ENCODE peak calls at places on chromosome 2, in seven cellular contexts. One of them, this sample, is unnamed. For H3K27me3 and H3K9me3, the result is how much of the 10 kb centered on the place peaks cover.

GRCh38 chr2:189222440-189222839 is 42.9 kb upstream of the COL5A2 start:
- DNase-seq in heart left ventricle: no peak
- DNase-seq in Peyer's patch: peak
- DNase-seq in spleen: no peak
- DNase-seq in GM12878: no peak
- DNase-seq in HCT116: no peak
- DNase-seq in prostate gland: no peak
- DNase-seq in this sample: peak

GRCh38 chr2:20532634-20533437 is 86.0 kb downstream of the RHOB start:
- DNase-seq in spleen: peak
- DNase-seq in Peyer's patch: no peak
- DNase-seq in prostate gland: no peak
- DNase-seq in GM12878: no peak
- DNase-seq in HCT116: no peak
- DNase-seq in heart left ventricle: no peak
- DNase-seq in this sample: no peak

GRCh38 chr2:97736608-97737330 is 23.4 kb downstream of the ZAP70 start:
- DNase-seq in heart left ventricle: no peak
- DNase-seq in prostate gland: no peak
- DNase-seq in HCT116: no peak
- DNase-seq in Peyer's patch: peak
- DNase-seq in spleen: peak
- DNase-seq in GM12878: no peak
- DNase-seq in this sample: no peak

GRCh38 chr2:129929321-129930290 is 49.9 kb upstream of the RAB6C start:
- DNase-seq in prostate gland: no peak
- DNase-seq in Peyer's patch: no peak
- DNase-seq in HCT116: no peak
- DNase-seq in GM12878: no peak
- DNase-seq in heart left ventricle: peak
- DNase-seq in spleen: no peak
- DNase-seq in this sample: no peak

GRCh38 chr2:157980020-157980419 is 103.9 kb upstream of the ACVR1 start:
- DNase-seq in GM12878: no peak
- DNase-seq in heart left ventricle: no peak
- DNase-seq in prostate gland: no peak
- DNase-seq in spleen: no peak
- DNase-seq in Peyer's patch: no peak
- DNase-seq in HCT116: no peak
- DNase-seq in this sample: no peak

GRCh38 chr2:77977486-77978063 is 455.4 kb upstream of the LRRTM4 start:
- DNase-seq in HCT116: no peak
- DNase-seq in Peyer's patch: no peak
- DNase-seq in prostate gland: no peak
- DNase-seq in spleen: no peak
- DNase-seq in GM12878: no peak
- DNase-seq in heart left ventricle: no peak
- DNase-seq in this sample: no peak

GRCh38 chr2:121186261-121186660 is 98.7 kb downstream of the TFCP2L1 start:
- DNase-seq in heart left ventricle: no peak
- DNase-seq in Peyer's patch: no peak
- DNase-seq in prostate gland: no peak
- DNase-seq in spleen: no peak
- DNase-seq in HCT116: no peak
- DNase-seq in GM12878: no peak
- DNase-seq in this sample: no peak

GRCh38 chr2:96859338-96859649 is 1.5 kb upstream of the ANKRD39 start:
- DNase-seq in spleen: peak
- DNase-seq in heart left ventricle: peak
- DNase-seq in HCT116: no peak
- DNase-seq in Peyer's patch: peak
- DNase-seq in prostate gland: no peak
- DNase-seq in GM12878: no peak
- DNase-seq in this sample: peak

GRCh38 chr2:98480598-98480997 is 35.9 kb downstream of the INPP4A start:
- DNase-seq in prostate gland: no peak
- DNase-seq in spleen: peak
- DNase-seq in HCT116: no peak
- DNase-seq in heart left ventricle: no peak
- DNase-seq in GM12878: no peak
- DNase-seq in Peyer's patch: no peak
- DNase-seq in this sample: no peak

GRCh38 chr2:122635649-122636496 is 880.4 kb downstream of the TSN start:
- DNase-seq in spleen: no peak
- DNase-seq in Peyer's patch: no peak
- DNase-seq in GM12878: no peak
- DNase-seq in prostate gland: no peak
- DNase-seq in HCT116: no peak
- DNase-seq in heart left ventricle: no peak
- DNase-seq in this sample: no peak

GRCh38 chr2:169069341-169069740 is at the start of gene DHRS9:
- DNase-seq in heart left ventricle: no peak
- DNase-seq in GM12878: no peak
- DNase-seq in spleen: peak
- DNase-seq in Peyer's patch: no peak
- DNase-seq in HCT116: peak
- DNase-seq in prostate gland: no peak
- DNase-seq in this sample: no peak

GRCh38 chr2:191612496-191612895 is 65.4 kb upstream of the NABP1 start:
- DNase-seq in GM12878: no peak
- DNase-seq in HCT116: no peak
- DNase-seq in spleen: no peak
- DNase-seq in heart left ventricle: no peak
- DNase-seq in prostate gland: no peak
- DNase-seq in Peyer's patch: no peak
- DNase-seq in this sample: no peak

GRCh38 chr2:217930783-217931563 is 71.8 kb downstream of the TNS1 start:
- DNase-seq in Peyer's patch: no peak
- DNase-seq in heart left ventricle: no peak
- DNase-seq in GM12878: no peak
- DNase-seq in prostate gland: no peak
- DNase-seq in spleen: no peak
- DNase-seq in HCT116: no peak
- DNase-seq in this sample: peak

GRCh38 chr2:152134488-152135280 is 35.8 kb upstream of the CACNB4 start:
- DNase-seq in spleen: no peak
- DNase-seq in Peyer's patch: no peak
- DNase-seq in HCT116: no peak
- DNase-seq in prostate gland: no peak
- DNase-seq in heart left ventricle: no peak
- DNase-seq in GM12878: peak
- DNase-seq in this sample: no peak

GRCh38 chr2:44796771-44797170 is 144.7 kb upstream of the SIX3 start:
- DNase-seq in Peyer's patch: no peak
- DNase-seq in heart left ventricle: no peak
- DNase-seq in spleen: no peak
- DNase-seq in HCT116: no peak
- DNase-seq in prostate gland: no peak
- DNase-seq in GM12878: no peak
- DNase-seq in this sample: no peak

GRCh38 chr2:44799105-44799504 is 142.4 kb upstream of the SIX3 start:
- DNase-seq in heart left ventricle: no peak
- DNase-seq in Peyer's patch: no peak
- DNase-seq in GM12878: no peak
- DNase-seq in HCT116: no peak
- DNase-seq in prostate gland: no peak
- DNase-seq in spleen: no peak
- DNase-seq in this sample: no peak

GRCh38 chr2:44799754-44800153 is 141.7 kb upstream of the SIX3 start:
- DNase-seq in HCT116: no peak
- DNase-seq in Peyer's patch: no peak
- DNase-seq in heart left ventricle: no peak
- DNase-seq in prostate gland: no peak
- DNase-seq in GM12878: no peak
- DNase-seq in spleen: no peak
- DNase-seq in this sample: no peak

GRCh38 chr2:44801289-44801675 is 140.2 kb upstream of the SIX3 start:
- DNase-seq in prostate gland: no peak
- DNase-seq in spleen: no peak
- DNase-seq in Peyer's patch: no peak
- DNase-seq in GM12878: no peak
- DNase-seq in heart left ventricle: no peak
- DNase-seq in HCT116: no peak
- DNase-seq in this sample: no peak

GRCh38 chr2:44798139-44798659 is 143.3 kb upstream of the SIX3 start:
- DNase-seq in Peyer's patch: no peak
- DNase-seq in GM12878: no peak
- DNase-seq in heart left ventricle: no peak
- DNase-seq in spleen: no peak
- DNase-seq in prostate gland: no peak
- DNase-seq in HCT116: no peak
- DNase-seq in this sample: no peak
- H3K27me3 ChIP-seq in Peyer's patch: under half
- H3K27me3 ChIP-seq in GM12878: under half
- H3K27me3 ChIP-seq in heart left ventricle: under half
- H3K27me3 ChIP-seq in spleen: half or more
- H3K27me3 ChIP-seq in prostate gland: under half
- H3K27me3 ChIP-seq in HCT116: under half
- H3K27me3 ChIP-seq in this sample: under half

GRCh38 chr2:95240091-95240490 is 32.8 kb downstream of the ZNF892 start:
- DNase-seq in HCT116: no peak
- DNase-seq in Peyer's patch: no peak
- DNase-seq in heart left ventricle: no peak
- DNase-seq in prostate gland: no peak
- DNase-seq in GM12878: no peak
- DNase-seq in spleen: no peak
- DNase-seq in this sample: no peak
- H3K9me3 ChIP-seq in HCT116: under half
- H3K9me3 ChIP-seq in Peyer's patch: under half
- H3K9me3 ChIP-seq in heart left ventricle: under half
- H3K9me3 ChIP-seq in prostate gland: under half
- H3K9me3 ChIP-seq in GM12878: under half
- H3K9me3 ChIP-seq in spleen: half or more
- H3K9me3 ChIP-seq in this sample: under half

GRCh38 chr2:11495844-11496271 is 29.9 kb upstream of the E2F6 start:
- DNase-seq in spleen: peak
- DNase-seq in prostate gland: no peak
- DNase-seq in GM12878: no peak
- DNase-seq in HCT116: no peak
- DNase-seq in heart left ventricle: peak
- DNase-seq in Peyer's patch: no peak
- DNase-seq in this sample: no peak
- TF ChIP-seq POLR2A in spleen: no peak
- TF ChIP-seq POLR2A in prostate gland: no peak
- TF ChIP-seq POLR2A in GM12878: no peak
- TF ChIP-seq POLR2A in HCT116: no peak
- TF ChIP-seq POLR2A in heart left ventricle: no peak
- TF ChIP-seq POLR2A in Peyer's patch: no peak
- TF ChIP-seq POLR2A in this sample: no peak

DNA sequence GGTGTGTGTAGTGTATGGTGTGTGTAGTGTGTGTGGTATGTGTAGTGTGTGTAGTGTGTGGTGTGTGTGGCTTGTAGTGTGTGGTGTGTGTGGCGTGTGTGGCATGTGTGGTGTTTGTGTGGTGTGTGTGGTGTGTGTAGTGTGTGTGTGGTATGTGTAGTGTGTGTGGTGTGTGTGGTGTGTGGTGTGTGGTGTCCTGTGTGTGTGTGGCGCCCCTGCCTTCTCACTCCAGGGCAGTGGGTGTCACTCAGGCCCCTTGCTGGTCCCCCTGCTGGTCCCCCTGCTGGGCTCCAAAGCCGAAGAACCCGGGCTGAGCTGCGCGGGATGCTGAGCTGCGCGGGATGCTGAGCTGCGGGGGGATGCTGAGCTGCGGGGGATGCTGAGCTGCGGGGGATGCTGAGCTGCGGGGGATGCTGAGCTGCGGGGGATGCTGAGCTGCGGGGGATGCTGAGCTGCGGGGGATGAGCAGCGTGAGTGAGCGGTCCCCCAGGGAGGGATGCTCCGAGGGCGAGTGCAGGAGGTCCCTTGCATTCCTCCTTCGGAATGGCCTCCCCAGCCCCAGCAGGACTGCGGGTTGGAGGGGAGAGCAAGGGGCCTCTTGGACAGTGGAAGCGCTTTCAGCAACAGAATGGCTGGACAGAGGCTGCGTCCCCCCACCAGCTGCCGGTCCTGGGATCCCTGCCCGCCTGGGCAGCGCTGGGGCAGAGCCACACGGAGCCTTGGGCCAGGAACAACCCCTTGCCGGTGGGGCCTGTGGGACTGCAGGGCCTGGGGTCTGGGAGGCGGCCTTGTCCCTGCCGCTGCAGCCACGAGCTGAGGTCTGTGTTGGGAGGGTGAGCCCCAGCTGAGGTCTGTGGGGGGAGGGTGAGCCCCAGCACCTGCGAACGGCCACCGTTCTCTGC is 3.3 kb upstream of the RTP5 start:
- DNase-seq in spleen: no peak
- DNase-seq in GM12878: no peak
- DNase-seq in HCT116: no peak
- DNase-seq in Peyer's patch: no peak
- DNase-seq in prostate gland: no peak
- DNase-seq in heart left ventricle: no peak
- DNase-seq in this sample: no peak
- H3K27me3 ChIP-seq in spleen: half or more
- H3K27me3 ChIP-seq in GM12878: under half
- H3K27me3 ChIP-seq in HCT116: under half
- H3K27me3 ChIP-seq in Peyer's patch: under half
- H3K27me3 ChIP-seq in prostate gland: under half
- H3K27me3 ChIP-seq in heart left ventricle: under half
- H3K27me3 ChIP-seq in this sample: under half

DNA sequence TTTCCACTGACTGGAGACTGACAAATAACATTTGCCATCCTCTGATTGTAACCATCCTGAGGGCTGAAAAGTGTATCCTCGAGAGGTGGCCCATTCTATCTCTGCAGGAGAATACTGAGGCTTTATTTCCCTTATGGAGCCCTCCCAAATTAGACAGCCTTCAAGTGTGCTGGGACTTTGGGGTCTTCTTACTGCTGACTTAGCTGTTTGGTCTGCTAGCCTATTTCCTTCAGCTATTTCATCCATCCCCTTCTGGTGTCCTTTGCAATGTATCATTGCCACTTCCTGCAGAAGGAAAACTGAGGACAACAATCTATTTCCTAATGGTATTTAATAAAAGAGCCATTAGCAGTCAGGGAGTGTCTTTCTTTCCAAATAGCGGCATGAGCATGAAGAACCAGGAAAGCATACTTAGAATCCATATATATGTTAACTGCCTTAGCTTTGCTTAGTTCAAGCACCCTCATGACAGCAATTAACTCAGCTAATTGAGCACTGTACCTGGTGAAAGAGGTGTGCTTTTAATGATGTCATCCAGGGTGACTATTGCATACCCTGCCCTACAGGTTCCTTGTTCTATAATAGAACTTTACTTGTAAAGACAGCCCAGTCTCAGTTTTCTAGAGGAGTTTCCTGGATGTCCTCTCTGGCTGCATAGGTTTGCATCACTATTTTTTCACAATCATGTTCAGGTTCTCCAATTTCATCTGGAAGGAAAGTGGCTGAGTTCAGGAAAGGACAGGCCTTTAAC is 24.0 kb downstream of the CMPK2 start:
- DNase-seq in Peyer's patch: no peak
- DNase-seq in heart left ventricle: no peak
- DNase-seq in GM12878: no peak
- DNase-seq in spleen: no peak
- DNase-seq in prostate gland: no peak
- DNase-seq in HCT116: no peak
- DNase-seq in this sample: no peak
- H3K9me3 ChIP-seq in Peyer's patch: under half
- H3K9me3 ChIP-seq in heart left ventricle: under half
- H3K9me3 ChIP-seq in GM12878: under half
- H3K9me3 ChIP-seq in spleen: half or more
- H3K9me3 ChIP-seq in prostate gland: under half
- H3K9me3 ChIP-seq in HCT116: under half
- H3K9me3 ChIP-seq in this sample: under half

GRCh38 chr2:68367918-68368656 is 3.0 kb downstream of the PLEK start:
- DNase-seq in GM12878: no peak
- DNase-seq in Peyer's patch: no peak
- DNase-seq in HCT116: no peak
- DNase-seq in heart left ventricle: no peak
- DNase-seq in prostate gland: no peak
- DNase-seq in spleen: no peak
- DNase-seq in this sample: no peak
- TF ChIP-seq POLR2A in GM12878: no peak
- TF ChIP-seq POLR2A in Peyer's patch: no peak
- TF ChIP-seq POLR2A in HCT116: no peak
- TF ChIP-seq POLR2A in heart left ventricle: no peak
- TF ChIP-seq POLR2A in prostate gland: no peak
- TF ChIP-seq POLR2A in spleen: no peak
- TF ChIP-seq POLR2A in this sample: no peak

This sample was measured in thyroid gland.